ENCODE peak calls at places on chromosomes 6 and 20, in nine cellular contexts. X, K, M, B, U, L, F, E and T are unnamed samples.

GRCh38 chr6:23635150-23635549 is 490.9 kb upstream of the NRSN1 start:
- DNase-seq in F (no peak), E (no peak), X (no peak), K (no peak), M (no peak), U (no peak), B (no peak), L (no peak), T (no peak)

GRCh38 chr20:64116541-64117423 is 9.4 kb upstream of the NPBWR2 start:
- DNase-seq in B (no peak), M (no peak), X (no peak), U (no peak), E (no peak), F (no peak), L (no peak), K (no peak), T (no peak)

GRCh38 chr6:34233867-34234266 is 2.8 kb upstream of the HMGA1 start:
- DNase-seq in X (peak; percentile 55), F (no peak), B (no peak), E (no peak), L (no peak), U (no peak), K (no peak), M (no peak), T (no peak)

GRCh38 chr6:40855481-40855880 is 183.5 kb downstream of the UNC5CL start:
- DNase-seq in X (no peak), M (no peak), K (no peak), E (no peak), F (no peak), L (no peak), B (no peak), U (no peak), T (no peak)

GRCh38 chr6:20379231-20379630 is 22.4 kb upstream of the E2F3 start:
- DNase-seq in M (no peak), F (no peak), K (no peak), U (no peak), B (no peak), E (no peak), X (no peak), L (peak; percentile 44), T (no peak)

GRCh38 chr6:168658059-168658458 is 217.1 kb downstream of the SMOC2 start:
- DNase-seq in U (no peak), X (no peak), M (no peak), F (no peak), E (no peak), K (no peak), B (no peak), L (no peak), T (no peak)

GRCh38 chr20:15339264-15339663 is 1001.9 kb upstream of the FLRT3 start:
- DNase-seq in X (no peak), M (no peak), F (no peak), L (no peak), E (no peak), K (no peak), U (no peak), B (no peak), T (no peak)

GRCh38 chr20:33475381-33476160 is 14.3 kb upstream of the CBFA2T2 start:
- DNase-seq in E (no peak), U (no peak), K (no peak), M (no peak), X (no peak), L (no peak), F (no peak), B (no peak), T (no peak)

GRCh38 chr20:4546786-4547185 is 174.9 kb upstream of the PRND start:
- DNase-seq in B (peak; percentile 94), F (no peak), K (no peak), X (no peak), E (no peak), U (peak; percentile 88), M (no peak), L (peak; percentile 93), T (peak; percentile 88)

GRCh38 chr6:148379481-148379880 is 36.8 kb downstream of the SASH1 start:
- DNase-seq in K (no peak), E (no peak), M (no peak), B (no peak), U (no peak), F (no peak), L (no peak), X (no peak), T (no peak)

GRCh38 chr6:136961848-136962247 is 39.7 kb downstream of the SLC35D3 start:
- DNase-seq in E (no peak), M (no peak), X (no peak), U (no peak), B (no peak), F (no peak), L (no peak), K (no peak), T (no peak)

GRCh38 chr6:12572884-12573824 is 143.4 kb upstream of the PHACTR1 start:
- DNase-seq in E (no peak), U (peak; percentile 90), F (peak; percentile 60), K (no peak), X (no peak), B (peak; percentile 73), M (no peak), L (peak; percentile 97), T (peak; percentile 76)

GRCh38 chr6:148747145-148747492 is 289 bp downstream of the UST start:
- DNase-seq in U (no peak), F (no peak), B (peak; percentile 55), L (peak; percentile 69), E (peak; percentile 61), X (peak; percentile 83), K (peak; percentile 33), M (peak; percentile 16), T (no peak)

GRCh38 chr20:60653111-60653845 is 598.8 kb upstream of the CDH4 start:
- DNase-seq in X (no peak), L (no peak), M (no peak), E (no peak), U (no peak), B (peak; percentile 3), F (no peak), K (no peak), T (no peak)

GRCh38 chr20:62617711-62618483 is 24.4 kb upstream of the SLCO4A1 start:
- DNase-seq in U (no peak), L (no peak), X (peak; percentile 82), B (no peak), M (peak; percentile 55), K (peak; percentile 62), F (peak; percentile 51), E (no peak), T (no peak)

GRCh38 chr6:144321839-144322591 is 36.9 kb downstream of the UTRN start:
- DNase-seq in E (no peak), M (no peak), K (no peak), L (peak; percentile 77), U (no peak), B (peak; percentile 53), F (no peak), X (no peak), T (peak; percentile 30)

GRCh38 chr6:77228279-77228678 is 235.0 kb downstream of the HTR1B start:
- DNase-seq in F (no peak), X (no peak), K (no peak), B (no peak), M (no peak), E (no peak), L (no peak), U (no peak), T (no peak)

GRCh38 chr6:13724174-13724573 is 12.5 kb upstream of the RANBP9 start:
- DNase-seq in E (no peak), X (no peak), K (no peak), L (peak; percentile 60), B (peak; percentile 7), U (peak; percentile 6), M (no peak), F (peak; percentile 92), T (no peak)

GRCh38 chr20:57717797-57718196 is 8.0 kb upstream of the PMEPA1 start:
- DNase-seq in K (no peak), E (no peak), U (peak; percentile 49), F (peak; percentile 45), M (no peak), B (peak; percentile 58), L (peak; percentile 65), X (no peak), T (no peak)

GRCh38 chr6:119347466-119348307 is 1.9 kb downstream of the MAN1A1 start:
- DNase-seq in K (peak; percentile 53), E (no peak), B (no peak), L (no peak), M (no peak), F (peak; percentile 54), U (no peak), X (peak; percentile 72), T (no peak)

GRCh38 chr6:142045380-142046270 is 87.1 kb upstream of the GJE1 start:
- DNase-seq in F (peak; percentile 22), U (peak; percentile 21), M (no peak), B (peak; percentile 73), K (no peak), E (peak; percentile 30), L (peak; percentile 32), X (no peak), T (peak; percentile 9)

GRCh38 chr6:148358196-148358785 is 15.7 kb downstream of the SASH1 start:
- DNase-seq in B (no peak), M (no peak), E (no peak), L (no peak), K (no peak), X (peak; percentile 80), U (no peak), F (no peak), T (no peak)